ENCODE peak calls at places on chromosomes 6 and 20, in nine cellular contexts. One of them, this sample, is unnamed.

GRCh38 chr6:149360536-149360935 is 39.5 kb upstream of the SUMO4 start:
- DNase-seq in choroid plexus epithelial cell: no peak
- DNase-seq in GF-D8: no peak
- DNase-seq in stimulated activated CD8-positive, alpha-beta memory T cell treated with anti-CD3 and anti-CD28 coated beads, Interleukin-2, amount 100 ng/mL, for 1 hour: no peak
- DNase-seq in GM12892: no peak
- DNase-seq in H7: no peak
- DNase-seq in myocyte: no peak
- DNase-seq in activated effector memory CD4-positive, alpha-beta T cell treated with Interleukin-2 at 50 U/mL for 16 hours: no peak
- DNase-seq in T1000: no peak
- DNase-seq in this sample: no peak

GRCh38 chr6:20688710-20689500 is 154.6 kb downstream of the CDKAL1 start:
- DNase-seq in choroid plexus epithelial cell: peak; percentile 94
- DNase-seq in GF-D8: no peak
- DNase-seq in stimulated activated CD8-positive, alpha-beta memory T cell treated with anti-CD3 and anti-CD28 coated beads, Interleukin-2, amount 100 ng/mL, for 1 hour: no peak
- DNase-seq in GM12892: no peak
- DNase-seq in H7: no peak
- DNase-seq in myocyte: peak; percentile 30
- DNase-seq in activated effector memory CD4-positive, alpha-beta T cell treated with Interleukin-2 at 50 U/mL for 16 hours: no peak
- DNase-seq in T1000: peak; percentile 32
- DNase-seq in this sample: no peak

GRCh38 chr20:56249244-56249955 is 868 bp downstream of the MC3R start:
- DNase-seq in choroid plexus epithelial cell: no peak
- DNase-seq in GF-D8: peak; percentile 6
- DNase-seq in stimulated activated CD8-positive, alpha-beta memory T cell treated with anti-CD3 and anti-CD28 coated beads, Interleukin-2, amount 100 ng/mL, for 1 hour: no peak
- DNase-seq in GM12892: no peak
- DNase-seq in H7: peak; percentile 6
- DNase-seq in myocyte: no peak
- DNase-seq in activated effector memory CD4-positive, alpha-beta T cell treated with Interleukin-2 at 50 U/mL for 16 hours: no peak
- DNase-seq in T1000: no peak
- DNase-seq in this sample: peak; percentile 59

GRCh38 chr6:135358907-135359459 is 138.6 kb downstream of the AHI1 start:
- DNase-seq in choroid plexus epithelial cell: peak; percentile 46
- DNase-seq in GF-D8: no peak
- DNase-seq in stimulated activated CD8-positive, alpha-beta memory T cell treated with anti-CD3 and anti-CD28 coated beads, Interleukin-2, amount 100 ng/mL, for 1 hour: no peak
- DNase-seq in GM12892: no peak
- DNase-seq in H7: no peak
- DNase-seq in myocyte: peak; percentile 12
- DNase-seq in activated effector memory CD4-positive, alpha-beta T cell treated with Interleukin-2 at 50 U/mL for 16 hours: no peak
- DNase-seq in T1000: no peak
- DNase-seq in this sample: peak; percentile 7

GRCh38 chr20:1509237-1509636 is 18.0 kb upstream of the SIRPB2 start:
- DNase-seq in choroid plexus epithelial cell: peak; percentile 61
- DNase-seq in GF-D8: no peak
- DNase-seq in stimulated activated CD8-positive, alpha-beta memory T cell treated with anti-CD3 and anti-CD28 coated beads, Interleukin-2, amount 100 ng/mL, for 1 hour: no peak
- DNase-seq in GM12892: no peak
- DNase-seq in H7: no peak
- DNase-seq in myocyte: peak; percentile 40
- DNase-seq in activated effector memory CD4-positive, alpha-beta T cell treated with Interleukin-2 at 50 U/mL for 16 hours: no peak
- DNase-seq in T1000: no peak
- DNase-seq in this sample: no peak

GRCh38 chr6:33019358-33019757 is 10.0 kb upstream of the HLA-DOA start:
- DNase-seq in choroid plexus epithelial cell: no peak
- DNase-seq in GF-D8: no peak
- DNase-seq in stimulated activated CD8-positive, alpha-beta memory T cell treated with anti-CD3 and anti-CD28 coated beads, Interleukin-2, amount 100 ng/mL, for 1 hour: no peak
- DNase-seq in GM12892: no peak
- DNase-seq in H7: no peak
- DNase-seq in myocyte: no peak
- DNase-seq in activated effector memory CD4-positive, alpha-beta T cell treated with Interleukin-2 at 50 U/mL for 16 hours: no peak
- DNase-seq in T1000: no peak
- DNase-seq in this sample: no peak

GRCh38 chr6:133705731-133706130 is 183.2 kb upstream of the TCF21 start:
- DNase-seq in choroid plexus epithelial cell: peak; percentile 72
- DNase-seq in GF-D8: no peak
- DNase-seq in stimulated activated CD8-positive, alpha-beta memory T cell treated with anti-CD3 and anti-CD28 coated beads, Interleukin-2, amount 100 ng/mL, for 1 hour: no peak
- DNase-seq in GM12892: no peak
- DNase-seq in H7: no peak
- DNase-seq in myocyte: no peak
- DNase-seq in activated effector memory CD4-positive, alpha-beta T cell treated with Interleukin-2 at 50 U/mL for 16 hours: no peak
- DNase-seq in T1000: no peak
- DNase-seq in this sample: peak; percentile 14

GRCh38 chr20:25453035-25453810 is 45.8 kb downstream of the GINS1 start:
- DNase-seq in choroid plexus epithelial cell: peak; percentile 26
- DNase-seq in GF-D8: no peak
- DNase-seq in stimulated activated CD8-positive, alpha-beta memory T cell treated with anti-CD3 and anti-CD28 coated beads, Interleukin-2, amount 100 ng/mL, for 1 hour: no peak
- DNase-seq in GM12892: no peak
- DNase-seq in H7: peak; percentile 19
- DNase-seq in myocyte: no peak
- DNase-seq in activated effector memory CD4-positive, alpha-beta T cell treated with Interleukin-2 at 50 U/mL for 16 hours: no peak
- DNase-seq in T1000: peak; percentile 3
- DNase-seq in this sample: peak; percentile 73

GRCh38 chr20:43723735-43724134 is 3.1 kb downstream of the GTSF1L start:
- DNase-seq in choroid plexus epithelial cell: no peak
- DNase-seq in GF-D8: peak; percentile 8
- DNase-seq in stimulated activated CD8-positive, alpha-beta memory T cell treated with anti-CD3 and anti-CD28 coated beads, Interleukin-2, amount 100 ng/mL, for 1 hour: no peak
- DNase-seq in GM12892: no peak
- DNase-seq in H7: no peak
- DNase-seq in myocyte: no peak
- DNase-seq in activated effector memory CD4-positive, alpha-beta T cell treated with Interleukin-2 at 50 U/mL for 16 hours: no peak
- DNase-seq in T1000: no peak
- DNase-seq in this sample: no peak

GRCh38 chr20:5751856-5752255 is 1.7 kb downstream of the SHLD1 start:
- DNase-seq in choroid plexus epithelial cell: no peak
- DNase-seq in GF-D8: no peak
- DNase-seq in stimulated activated CD8-positive, alpha-beta memory T cell treated with anti-CD3 and anti-CD28 coated beads, Interleukin-2, amount 100 ng/mL, for 1 hour: no peak
- DNase-seq in GM12892: no peak
- DNase-seq in H7: no peak
- DNase-seq in myocyte: no peak
- DNase-seq in activated effector memory CD4-positive, alpha-beta T cell treated with Interleukin-2 at 50 U/mL for 16 hours: no peak
- DNase-seq in T1000: no peak
- DNase-seq in this sample: no peak

GRCh38 chr20:21272279-21272678 is 30.9 kb upstream of the XRN2 start:
- DNase-seq in choroid plexus epithelial cell: peak; percentile 55
- DNase-seq in GF-D8: no peak
- DNase-seq in stimulated activated CD8-positive, alpha-beta memory T cell treated with anti-CD3 and anti-CD28 coated beads, Interleukin-2, amount 100 ng/mL, for 1 hour: no peak
- DNase-seq in GM12892: no peak
- DNase-seq in H7: no peak
- DNase-seq in myocyte: no peak
- DNase-seq in activated effector memory CD4-positive, alpha-beta T cell treated with Interleukin-2 at 50 U/mL for 16 hours: no peak
- DNase-seq in T1000: no peak
- DNase-seq in this sample: no peak

GRCh38 chr20:32251470-32251869 is 26.0 kb upstream of the KIF3B start:
- DNase-seq in choroid plexus epithelial cell: no peak
- DNase-seq in GF-D8: no peak
- DNase-seq in stimulated activated CD8-positive, alpha-beta memory T cell treated with anti-CD3 and anti-CD28 coated beads, Interleukin-2, amount 100 ng/mL, for 1 hour: no peak
- DNase-seq in GM12892: no peak
- DNase-seq in H7: no peak
- DNase-seq in myocyte: no peak
- DNase-seq in activated effector memory CD4-positive, alpha-beta T cell treated with Interleukin-2 at 50 U/mL for 16 hours: no peak
- DNase-seq in T1000: no peak
- DNase-seq in this sample: no peak

GRCh38 chr20:41483553-41483930 is 116.9 kb upstream of the EMILIN3 start:
- DNase-seq in choroid plexus epithelial cell: peak; percentile 13
- DNase-seq in GF-D8: no peak
- DNase-seq in stimulated activated CD8-positive, alpha-beta memory T cell treated with anti-CD3 and anti-CD28 coated beads, Interleukin-2, amount 100 ng/mL, for 1 hour: no peak
- DNase-seq in GM12892: no peak
- DNase-seq in H7: no peak
- DNase-seq in myocyte: no peak
- DNase-seq in activated effector memory CD4-positive, alpha-beta T cell treated with Interleukin-2 at 50 U/mL for 16 hours: no peak
- DNase-seq in T1000: no peak
- DNase-seq in this sample: no peak

GRCh38 chr6:7697820-7698623 is 27.9 kb upstream of the BMP6 start:
- DNase-seq in choroid plexus epithelial cell: peak; percentile 91
- DNase-seq in GF-D8: peak; percentile 73
- DNase-seq in stimulated activated CD8-positive, alpha-beta memory T cell treated with anti-CD3 and anti-CD28 coated beads, Interleukin-2, amount 100 ng/mL, for 1 hour: no peak
- DNase-seq in GM12892: no peak
- DNase-seq in H7: no peak
- DNase-seq in myocyte: peak; percentile 43
- DNase-seq in activated effector memory CD4-positive, alpha-beta T cell treated with Interleukin-2 at 50 U/mL for 16 hours: no peak
- DNase-seq in T1000: peak; percentile 17
- DNase-seq in this sample: peak; percentile 60